ENCODE peak calls at places on chromosomes 12 and 14, in four cellular contexts. W is effector memory CD4-positive, alpha-beta T cell; X is right cardiac atrium; O is dorsolateral prefrontal cortex. L is an unnamed sample.
A peak's percentile ranks its signal among the peaks of the same experiment; 100 is the strongest.

GRCh38 chr14:39568809-39569538 is 136.7 kb upstream of the FBXO33 start:
- DNase-seq in W (no peak), X (no peak), O (no peak), L (no peak)

GRCh38 chr12:54352891-54353874 is 11.1 kb downstream of the GPR84 start:
- DNase-seq in X (no peak), O (no peak), W (no peak), L (peak; percentile 29)

GRCh38 chr14:69105326-69105725 is 47.6 kb downstream of the DCAF5 start:
- DNase-seq in W (no peak), X (no peak), O (no peak), L (no peak)

GRCh38 chr14:50775357-50775756 is 55.6 kb downstream of the NIN start:
- DNase-seq in X (no peak), O (no peak), W (no peak), L (no peak)

GRCh38 chr14:70192915-70193314 is 4.2 kb upstream of the SLC8A3 start:
- DNase-seq in O (no peak), W (no peak), X (no peak), L (no peak)

GRCh38 chr12:76450690-76451089 is 102.5 kb upstream of the BBS10 start:
- DNase-seq in W (no peak), O (no peak), X (no peak), L (no peak)

GRCh38 chr12:77131977-77132490 is 66.7 kb upstream of the E2F7 start:
- DNase-seq in X (no peak), O (no peak), W (no peak), L (no peak)

GRCh38 chr12:125983094-125983783 is 918.0 kb downstream of the AACS start:
- DNase-seq in O (peak; percentile 38), X (peak; percentile 75), W (no peak), L (peak; percentile 1)

GRCh38 chr12:109927622-109928021 is 27.5 kb downstream of the TCHP start:
- DNase-seq in X (no peak), O (no peak), W (no peak), L (no peak)

GRCh38 chr12:26295001-26295400 is 99.6 kb downstream of the SSPN start:
- DNase-seq in X (no peak), O (no peak), W (no peak), L (no peak)

GRCh38 chr14:89256273-89256672 is 160.8 kb downstream of the FOXN3 start:
- DNase-seq in W (no peak), X (no peak), O (no peak), L (no peak)

GRCh38 chr14:54267172-54267571 is 129.6 kb upstream of the CDKN3 start:
- DNase-seq in O (no peak), X (no peak), W (no peak), L (no peak)

GRCh38 chr12:64618953-64619590 is 8.8 kb downstream of the RASSF3 start:
- DNase-seq in W (no peak), X (no peak), O (no peak), L (no peak)

GRCh38 chr12:85829391-85829790 is 6.8 kb downstream of the RASSF9 start:
- DNase-seq in O (no peak), W (no peak), X (no peak), L (no peak)

GRCh38 chr14:80215756-80216581 is 4.7 kb upstream of the DIO2 start:
- DNase-seq in O (no peak), W (no peak), X (no peak), L (no peak)

GRCh38 chr12:124423683-124424515 is 129.0 kb downstream of the RFLNA start:
- DNase-seq in X (peak; percentile 50), W (no peak), O (no peak), L (no peak)

GRCh38 chr14:90427848-90428426 is 31.1 kb downstream of the CALM1 start:
- DNase-seq in W (no peak), X (no peak), O (no peak), L (no peak)

GRCh38 chr12:94571556-94571955 is 78.8 kb downstream of the TMCC3 start:
- DNase-seq in X (peak; percentile 56), O (no peak), W (no peak), L (no peak)

GRCh38 chr14:48005986-48006385 is 330.6 kb upstream of the MDGA2 start:
- DNase-seq in W (no peak), X (no peak), O (no peak), L (no peak)

GRCh38 chr12:109734219-109735000 is 20.8 kb downstream of the FAM222A start:
- DNase-seq in X (peak; percentile 19), W (no peak), O (peak; percentile 37), L (no peak)

GRCh38 chr12:64304571-64304970 is 82.5 kb upstream of the KICS2 start:
- DNase-seq in W (no peak), O (no peak), X (no peak), L (no peak)

GRCh38 chr12:14416658-14417057 is 51.2 kb downstream of the ATF7IP start:
- DNase-seq in X (no peak), O (no peak), W (no peak), L (no peak)

GRCh38 chr12:27511031-27511722 is 12.8 kb upstream of the PPFIBP1 start:
- DNase-seq in W (no peak), O (no peak), X (no peak), L (no peak)

GRCh38 chr14:100103261-100104005 is 38.2 kb downstream of the EVL start:
- DNase-seq in W (no peak), X (no peak), O (no peak), L (no peak)

DNA sequence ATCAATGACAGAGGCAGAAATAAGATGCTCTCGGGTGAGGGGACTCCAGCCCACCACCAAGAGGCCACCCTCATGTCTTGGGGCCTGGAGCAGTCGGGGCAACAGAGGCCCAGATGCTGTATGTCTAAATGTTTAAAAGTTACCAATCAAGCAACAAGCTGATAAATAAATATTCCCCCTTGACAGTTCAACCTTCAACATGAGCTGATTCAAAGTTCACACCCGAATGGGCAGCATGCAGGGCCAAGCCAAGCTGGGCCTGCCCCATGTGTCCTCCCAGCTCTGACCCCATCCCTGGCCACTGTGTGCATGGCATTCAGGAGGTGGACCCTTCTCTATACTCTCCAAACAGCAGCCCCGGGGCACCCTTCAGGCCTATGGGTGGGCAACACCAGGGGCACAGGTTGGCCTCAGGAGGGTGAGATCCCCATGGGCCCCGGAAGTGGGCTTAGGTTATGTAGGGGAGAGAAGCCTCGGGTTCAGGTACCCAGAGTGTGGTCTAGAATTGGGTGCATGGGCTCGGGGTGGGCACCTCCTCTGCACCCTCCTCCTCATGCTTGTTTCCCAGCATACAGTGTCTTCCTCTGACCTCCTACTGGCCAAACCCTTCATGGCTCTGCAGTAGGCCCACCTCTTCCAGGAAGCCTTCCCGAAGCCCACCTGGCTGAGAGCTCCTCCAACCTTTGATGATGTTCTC is 31.6 kb upstream of the BCL7A start:
- DNase-seq in O (no peak), W (no peak), X (no peak), L (no peak)
- H3K27ac ChIP-seq in O (no peak overlapping the region), W (no peak overlapping the region), X (no peak overlapping the region), L (no peak overlapping the region)

DNA sequence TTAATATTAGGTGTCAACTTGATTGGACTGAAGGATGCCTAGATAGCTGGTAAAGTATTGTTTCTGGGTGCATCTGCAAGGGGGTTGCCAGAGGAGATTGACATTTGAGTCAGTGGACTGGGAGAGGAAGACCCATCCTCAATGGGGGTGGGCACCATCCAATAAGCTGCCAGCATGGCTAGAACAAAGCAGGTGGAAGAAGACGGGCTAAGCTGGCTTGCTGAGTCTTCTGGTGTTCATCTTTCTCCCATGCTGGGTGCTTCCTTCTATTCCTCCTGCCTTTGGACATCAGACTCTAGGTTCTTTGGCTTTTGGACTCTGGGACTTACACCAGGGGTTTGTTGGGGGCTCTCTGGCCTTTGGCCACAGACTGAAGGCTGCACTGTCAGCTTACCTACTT is 87.4 kb downstream of the SLC38A1 start:
- DNase-seq in W (no peak), X (no peak), O (no peak), L (no peak)
- H3K27ac ChIP-seq in W (no peak overlapping the region), X (no peak overlapping the region), O (no peak overlapping the region), L (no peak overlapping the region)

GRCh38 chr14:59317782-59318505 is 129.5 kb downstream of the DAAM1 start:
- DNase-seq in W (no peak), X (no peak), O (no peak), L (no peak)

GRCh38 chr14:59317346-59317745 is 128.9 kb downstream of the DAAM1 start:
- DNase-seq in O (no peak), X (no peak), W (no peak), L (no peak)

GRCh38 chr14:59321184-59321952 is 132.9 kb downstream of the DAAM1 start:
- DNase-seq in W (no peak), X (no peak), O (no peak), L (no peak)

GRCh38 chr14:59320771-59321170 is 132.3 kb downstream of the DAAM1 start:
- DNase-seq in W (no peak), X (no peak), O (no peak), L (no peak)

GRCh38 chr14:59318908-59319307 is 130.4 kb downstream of the DAAM1 start:
- DNase-seq in X (no peak), W (no peak), O (no peak), L (no peak)
- H3K27ac ChIP-seq in X (no peak overlapping the region), W (no peak overlapping the region), O (peak overlapping the region; percentile 46), L (no peak overlapping the region)

GRCh38 chr12:111588010-111588409 is 11.1 kb downstream of the ATXN2 start:
- DNase-seq in O (no peak), X (no peak), W (no peak), L (no peak)

GRCh38 chr12:111585619-111586135 is 13.4 kb downstream of the ATXN2 start:
- DNase-seq in O (no peak), X (no peak), W (no peak), L (no peak)

GRCh38 chr12:111584959-111585358 is 14.2 kb downstream of the ATXN2 start:
- DNase-seq in W (no peak), O (no peak), X (no peak), L (no peak)

GRCh38 chr12:111589601-111590000 is 9.5 kb downstream of the ATXN2 start:
- DNase-seq in W (no peak), X (no peak), O (no peak), L (no peak)

GRCh38 chr12:111586986-111587385 is 12.1 kb downstream of the ATXN2 start:
- DNase-seq in X (no peak), O (no peak), W (no peak), L (no peak)
- H3K27ac ChIP-seq in X (no peak overlapping the region), O (no peak overlapping the region), W (no peak overlapping the region), L (no peak overlapping the region)

GRCh38 chr14:23539209-23539866 is 12.2 kb downstream of the ZFHX2 start:
- DNase-seq in O (no peak), X (no peak), W (no peak), L (no peak)
- H3K27ac ChIP-seq in O (peak overlapping the region; percentile 88), X (no peak overlapping the region), W (no peak overlapping the region), L (peak overlapping the region; percentile 9)